ENCODE peak calls at places on chromosome 20, in eight cellular contexts. A is AG04450, S is uterus, W is WERI-Rb-1, H is upper lobe of left lung, P is tibial artery, C is breast epithelium, F is transverse colon. T is an unnamed sample. For H3K27me3, the result is how much of the 10 kb centered on the place peaks cover.

GRCh38 chr20:4383966-4384365 is 337.7 kb upstream of the PRND start:
- DNase-seq in A (no peak), S (no peak), C (no peak), H (no peak), P (no peak), W (no peak), F (no peak), T (no peak)

GRCh38 chr20:47210470-47210869 is 146.0 kb downstream of the ZMYND8 start:
- DNase-seq in W (no peak), C (no peak), S (no peak), A (no peak), H (peak), F (no peak), P (no peak), T (no peak)

GRCh38 chr20:8151371-8151770 is 19.3 kb downstream of the PLCB1 start:
- DNase-seq in A (no peak), W (no peak), H (no peak), F (no peak), P (no peak), C (no peak), S (no peak), T (no peak)

GRCh38 chr20:53068241-53068640 is 96.1 kb downstream of the TSHZ2 start:
- DNase-seq in W (no peak), A (no peak), F (no peak), H (no peak), C (no peak), P (no peak), S (no peak), T (no peak)

GRCh38 chr20:52497731-52498130 is 306.2 kb upstream of the ZFP64 start:
- DNase-seq in C (no peak), F (no peak), P (no peak), W (no peak), A (no peak), S (no peak), H (no peak), T (no peak)

GRCh38 chr20:18981956-18982539 is 168.5 kb downstream of the SCP2D1 start:
- DNase-seq in H (no peak), A (no peak), P (no peak), F (no peak), C (no peak), S (no peak), W (no peak), T (no peak)

GRCh38 chr20:21048841-21049273 is 57.3 kb downstream of the LINC00237 start:
- DNase-seq in S (no peak), H (no peak), W (peak), C (no peak), P (no peak), A (no peak), F (peak), T (no peak)

GRCh38 chr20:44159125-44159524 is 27.9 kb downstream of the JPH2 start:
- DNase-seq in H (no peak), S (no peak), W (no peak), P (no peak), F (no peak), A (no peak), C (no peak), T (no peak)

GRCh38 chr20:35791823-35792222 is 20.0 kb downstream of the PHF20 start:
- DNase-seq in C (no peak), H (no peak), A (peak), S (no peak), F (no peak), P (no peak), W (no peak), T (no peak)

GRCh38 chr20:20452254-20452676 is 84.4 kb downstream of the INSM1 start:
- DNase-seq in A (peak), P (peak), W (peak), F (peak), C (no peak), S (peak), H (peak), T (no peak)

GRCh38 chr20:1373614-1374013 is 19.2 kb downstream of the FKBP1A start:
- DNase-seq in W (no peak), F (no peak), A (no peak), C (no peak), S (no peak), H (no peak), P (no peak), T (no peak)

GRCh38 chr20:17633850-17634500 is 48.1 kb downstream of the RRBP1 start:
- DNase-seq in A (no peak), W (no peak), P (no peak), H (peak), S (no peak), F (no peak), C (no peak), T (no peak)

GRCh38 chr20:48656661-48657211 is 171.1 kb downstream of the PREX1 start:
- DNase-seq in F (no peak), H (no peak), P (no peak), A (no peak), W (no peak), C (no peak), S (no peak), T (no peak)

GRCh38 chr20:6632187-6632586 is 135.3 kb upstream of the BMP2 start:
- DNase-seq in H (no peak), A (no peak), W (no peak), P (no peak), C (no peak), F (peak), S (no peak), T (no peak)

GRCh38 chr20:13736792-13737191 is 47.9 kb downstream of the ESF1 start:
- DNase-seq in H (no peak), C (no peak), S (no peak), F (no peak), P (no peak), W (no peak), A (peak), T (no peak)

GRCh38 chr20:51712501-51713212 is 55.5 kb downstream of the ATP9A start:
- DNase-seq in P (no peak), F (no peak), A (no peak), C (no peak), W (peak), H (peak), S (no peak), T (no peak)

GRCh38 chr20:44215125-44215524 is 4.6 kb upstream of the OSER1 start:
- DNase-seq in H (no peak), F (peak), W (peak), A (peak), P (peak), S (peak), C (peak), T (peak)

GRCh38 chr20:62739581-62740285 is 31.1 kb downstream of the NTSR1 start:
- DNase-seq in W (peak), C (no peak), F (peak), H (peak), P (no peak), S (no peak), A (no peak), T (no peak)

GRCh38 chr20:20139403-20139802 is 87.1 kb downstream of the CFAP61 start:
- DNase-seq in A (no peak), W (peak), S (no peak), C (no peak), F (no peak), H (no peak), P (no peak), T (no peak)

GRCh38 chr20:62244644-62245108 is 6.4 kb downstream of the OSBPL2 start:
- DNase-seq in P (no peak), W (no peak), C (no peak), A (no peak), H (no peak), S (no peak), F (no peak), T (no peak)

GRCh38 chr20:62202676-62203377 is 17.3 kb downstream of the HRH3 start:
- DNase-seq in A (no peak), P (no peak), H (no peak), S (no peak), C (no peak), F (no peak), W (no peak), T (no peak)

GRCh38 chr20:64078934-64079272 is 415 bp downstream of the RGS19 start:
- DNase-seq in A (no peak), P (no peak), F (no peak), W (no peak), H (peak), S (no peak), C (no peak), T (no peak)

GRCh38 chr20:64077876-64078551 is 1.3 kb downstream of the RGS19 start:
- DNase-seq in F (peak), W (no peak), A (no peak), P (no peak), H (no peak), S (no peak), C (no peak), T (no peak)

GRCh38 chr20:64080813-64081619 is 1.1 kb downstream of the OPRL1 start:
- DNase-seq in S (no peak), C (no peak), A (no peak), P (no peak), W (no peak), H (peak), F (no peak), T (no peak)

GRCh38 chr20:64080013-64080812 is at the start of gene OPRL1:
- DNase-seq in H (peak), W (no peak), S (no peak), F (no peak), A (no peak), C (no peak), P (no peak), T (no peak)

GRCh38 chr20:64079273-64080012 is at the start of gene RGS19:
- DNase-seq in P (peak), S (peak), C (peak), F (peak), A (no peak), H (peak), W (peak), T (no peak)
- TF ChIP-seq CTCF in P (no peak), S (no peak), C (no peak), F (no peak), A (no peak), H (no peak), W (no peak), T (no peak)

GRCh38 chr20:33028875-33029274 is 2.6 kb upstream of the BPIFB6 start:
- DNase-seq in P (no peak), F (no peak), A (no peak), W (no peak), C (no peak), S (no peak), H (no peak), T (no peak)

GRCh38 chr20:33031531-33031930 is at the start of gene BPIFB6:
- DNase-seq in W (no peak), H (no peak), S (no peak), C (no peak), P (no peak), F (no peak), A (no peak), T (no peak)

GRCh38 chr20:33030076-33030475 is 1.4 kb upstream of the BPIFB6 start:
- DNase-seq in H (no peak), C (no peak), P (no peak), S (no peak), W (no peak), F (no peak), A (no peak), T (no peak)

GRCh38 chr20:33032555-33032954 is 1.1 kb downstream of the BPIFB6 start:
- DNase-seq in W (no peak), F (no peak), A (no peak), H (no peak), S (no peak), P (no peak), C (no peak), T (no peak)

DNA sequence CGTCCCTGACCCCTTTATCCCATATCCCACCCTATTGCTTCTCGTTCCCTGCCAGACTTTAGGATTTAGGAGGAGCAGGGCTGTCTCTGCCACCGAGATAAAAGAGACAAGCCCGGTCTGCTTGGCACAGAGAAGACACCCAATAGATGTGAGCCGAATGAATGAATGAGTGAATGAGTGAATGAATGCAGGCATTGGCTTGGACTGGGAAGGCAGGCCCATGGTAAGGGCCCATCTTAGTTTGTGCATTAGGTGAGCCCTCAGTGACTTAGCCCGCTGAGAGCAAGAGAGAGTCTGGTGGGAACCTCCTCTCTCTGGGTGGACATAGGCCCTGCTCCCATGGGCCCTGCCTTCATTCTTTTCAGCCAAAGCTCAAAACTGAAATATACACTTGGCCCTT is 879 bp upstream of the BPIFB6 start:
- DNase-seq in F (no peak), C (no peak), S (no peak), H (no peak), W (no peak), P (no peak), A (no peak), T (no peak)
- H3K27me3 ChIP-seq in F (under half), C (under half), S (under half), H (under half), W (under half), P (under half), A (under half), T (under half)

DNA sequence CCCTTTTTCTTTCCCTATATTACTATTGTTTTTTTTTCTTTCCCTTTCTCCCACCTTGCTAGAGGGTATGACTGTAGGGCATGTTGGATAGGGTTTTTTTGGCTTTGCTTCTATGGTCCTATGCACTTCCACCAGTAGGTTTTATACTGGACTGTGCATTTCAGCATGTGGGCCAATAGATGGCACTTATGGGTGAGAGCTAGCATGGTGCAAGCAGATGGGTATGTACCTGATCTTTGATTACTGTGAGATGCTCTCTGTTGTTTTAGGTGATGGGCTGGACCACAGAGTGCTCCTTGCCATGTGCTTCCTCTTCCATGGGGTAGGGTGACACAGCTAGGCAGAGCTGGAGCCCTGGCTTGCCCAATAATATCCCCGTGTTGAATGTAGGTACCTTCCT is 128.5 kb upstream of the CHD6 start:
- DNase-seq in A (no peak), S (no peak), C (no peak), F (no peak), H (no peak), P (no peak), W (peak), T (no peak)
- TF ChIP-seq CTCF in A (peak), S (no peak), C (no peak), F (no peak), H (no peak), P (no peak), W (peak), T (no peak)

GRCh38 chr20:2691663-2692035 is 931 bp upstream of the EBF4 start:
- DNase-seq in C (no peak), F (no peak), P (no peak), H (no peak), A (no peak), W (no peak), S (no peak), T (no peak)
- H3K27me3 ChIP-seq in C (under half), F (half or more), P (under half), H (under half), A (half or more), W (under half), S (under half), T (under half)

DNA sequence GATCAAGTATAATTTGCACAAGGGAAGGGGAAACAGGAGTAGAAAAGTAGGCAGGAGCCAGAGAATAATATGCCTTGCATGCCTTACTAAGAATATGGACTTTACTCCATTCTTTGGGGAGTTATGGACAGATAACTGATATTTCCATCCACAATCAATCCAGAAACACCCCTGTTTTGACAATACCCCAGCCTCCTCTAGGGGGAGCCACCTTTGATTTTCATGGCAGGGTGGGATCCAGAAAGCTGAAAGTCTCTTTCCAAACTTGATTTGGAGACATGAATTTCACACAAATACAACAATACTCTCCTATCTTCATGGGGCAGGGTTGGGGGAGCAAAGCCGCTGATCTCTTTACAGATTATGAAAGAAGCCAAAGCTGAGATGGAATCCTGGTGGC is 404.1 kb downstream of the FOXA2 start:
- DNase-seq in W (no peak), C (no peak), P (no peak), S (no peak), H (no peak), F (no peak), A (no peak), T (no peak)
- TF ChIP-seq CTCF in W (peak), C (no peak), P (no peak), S (no peak), H (no peak), F (no peak), A (no peak), T (no peak)

GRCh38 chr20:32029561-32029960 is 19.3 kb downstream of the CCM2L start:
- DNase-seq in F (no peak), C (no peak), S (no peak), W (no peak), A (no peak), H (peak), P (no peak), T (no peak)
- H3K27me3 ChIP-seq in F (half or more), C (under half), S (under half), W (under half), A (half or more), H (under half), P (under half), T (under half)

GRCh38 chr20:10492844-10493243 is 57.7 kb downstream of the SLX4IP start:
- DNase-seq in C (no peak), F (no peak), S (no peak), P (no peak), A (no peak), H (no peak), W (no peak), T (no peak)
- TF ChIP-seq CTCF in C (no peak), F (no peak), S (no peak), P (no peak), A (no peak), H (no peak), W (no peak), T (no peak)

DNA sequence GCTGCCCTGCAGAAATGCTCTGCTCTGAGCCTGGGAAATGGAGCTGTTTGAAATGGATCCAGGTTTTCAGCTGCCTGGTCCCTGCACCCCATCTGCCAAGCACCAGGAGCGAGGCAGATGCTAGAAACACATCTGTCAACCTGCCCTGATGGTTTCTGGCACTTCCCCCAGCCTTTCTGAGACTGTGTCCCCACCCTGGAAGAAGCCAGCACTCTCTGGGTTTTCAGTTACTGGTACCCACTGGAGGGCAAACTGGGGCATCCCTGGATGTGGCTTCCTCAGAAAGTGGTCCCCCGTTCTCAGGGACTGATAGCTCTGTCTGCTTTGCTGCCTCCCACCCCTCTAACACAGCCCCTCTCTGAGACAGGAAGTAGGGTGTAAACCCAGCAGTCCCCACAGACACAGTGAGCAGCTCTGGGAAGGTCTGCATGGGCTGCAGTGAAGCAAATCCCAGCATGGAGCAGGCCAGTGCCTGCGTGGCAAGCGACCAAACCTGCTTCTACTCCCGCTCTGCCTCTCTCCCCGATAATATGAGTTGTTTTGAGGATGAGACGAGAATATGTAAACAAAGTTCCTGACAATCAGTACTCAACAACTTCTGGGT is 54.2 kb upstream of the MAFB start:
- DNase-seq in P (no peak), H (no peak), W (no peak), S (no peak), C (no peak), A (no peak), F (no peak), T (no peak)
- H3K27me3 ChIP-seq in P (under half), H (under half), W (half or more), S (under half), C (under half), A (under half), F (under half), T (under half)

GRCh38 chr20:24729896-24730605 is 219.0 kb upstream of the CST7 start:
- DNase-seq in A (no peak), S (no peak), H (no peak), C (no peak), W (no peak), P (no peak), F (no peak), T (no peak)
- TF ChIP-seq CTCF in A (no peak), S (no peak), H (no peak), C (no peak), W (no peak), P (no peak), F (no peak), T (no peak)

DNA sequence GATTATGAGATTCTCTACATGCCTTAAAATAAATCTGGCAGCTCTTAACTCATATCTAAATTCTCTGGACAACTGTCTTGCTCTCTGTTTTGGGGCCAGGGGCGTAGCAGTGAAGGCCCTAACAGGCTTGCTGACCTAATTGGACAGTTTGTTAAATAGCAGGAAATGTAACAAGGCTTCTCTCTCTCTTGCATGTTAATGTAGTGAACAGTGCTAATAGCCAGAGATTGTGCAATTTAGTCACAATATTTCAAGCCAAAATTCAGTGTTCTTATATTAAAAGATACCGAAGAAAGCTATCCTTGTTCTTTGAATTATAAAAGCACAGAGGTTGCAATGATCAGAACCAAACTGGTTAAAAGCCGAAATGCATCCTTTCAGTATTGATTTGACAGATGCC is 3.0 kb downstream of the PPP1R3D start:
- DNase-seq in S (no peak), F (no peak), P (no peak), W (no peak), C (no peak), A (no peak), H (no peak), T (no peak)
- H3K27me3 ChIP-seq in S (under half), F (under half), P (under half), W (under half), C (under half), A (under half), H (under half), T (under half)